ENCODE peak calls at places on chromosomes 2 and 18, in four cellular contexts. T is tibial nerve, N is aorta, R is foreskin fibroblast. E is an unnamed sample.

GRCh38 chr2:105038383-105039061 is 653 bp downstream of the MRPS9 start:
- DNase-seq in N (no peak), R (no peak), T (no peak), E (no peak)

GRCh38 chr18:78596794-78597193 is 382.8 kb upstream of the SALL3 start:
- DNase-seq in T (no peak), N (no peak), R (no peak), E (no peak)

GRCh38 chr2:6965071-6965795 is 48.0 kb downstream of the RNF144A start:
- DNase-seq in T (no peak), N (no peak), R (no peak), E (no peak)

GRCh38 chr18:70453058-70453775 is 164.4 kb downstream of the SOCS6 start:
- DNase-seq in N (no peak), R (peak; percentile 6), T (no peak), E (no peak)

GRCh38 chr2:41782306-41783158 is 265.3 kb upstream of the PKDCC start:
- DNase-seq in N (no peak), R (peak; percentile 13), T (peak; percentile 36), E (no peak)

GRCh38 chr2:54454922-54455583 is 1.1 kb upstream of the SPTBN1 start:
- DNase-seq in N (peak; percentile 55), T (no peak), R (no peak), E (peak; percentile 16)

GRCh38 chr2:112915300-112916144 is 4.6 kb downstream of the IL37 start:
- DNase-seq in N (no peak), R (no peak), T (no peak), E (no peak)

GRCh38 chr2:16546128-16546754 is 119.4 kb downstream of the CYRIA start:
- DNase-seq in T (peak; percentile 37), N (no peak), R (no peak), E (no peak)

GRCh38 chr18:63454497-63454896 is 22.3 kb upstream of the SERPINB5 start:
- DNase-seq in R (peak; percentile 43), T (no peak), N (no peak), E (no peak)

GRCh38 chr18:69397096-69397495 is 3.6 kb upstream of the DOK6 start:
- DNase-seq in N (no peak), R (peak; percentile 18), T (no peak), E (no peak)

GRCh38 chr2:112626604-112627059 is 19.1 kb upstream of the SLC20A1 start:
- DNase-seq in N (peak; percentile 79), R (peak; percentile 78), T (peak; percentile 52), E (peak; percentile 65)

GRCh38 chr18:73446502-73446901 is 578.7 kb upstream of the NETO1 start:
- DNase-seq in T (no peak), N (no peak), R (no peak), E (no peak)

GRCh38 chr2:175600024-175600831 is 401.8 kb downstream of the LNPK start:
- DNase-seq in T (peak; percentile 17), R (peak; percentile 85), N (no peak), E (no peak)

GRCh38 chr18:41351430-41351829 is 603.6 kb upstream of the PIK3C3 start:
- DNase-seq in T (no peak), R (no peak), N (no peak), E (no peak)

GRCh38 chr18:52352920-52353319 is 12.9 kb downstream of the DCC start:
- DNase-seq in R (no peak), T (no peak), N (no peak), E (no peak)

GRCh38 chr2:19643117-19643518 is 258.7 kb downstream of the TTC32 start:
- DNase-seq in T (no peak), R (no peak), N (no peak), E (peak; percentile 7)

GRCh38 chr2:216350214-216350789 is 22.0 kb downstream of the MARCHF4 start:
- DNase-seq in N (no peak), T (no peak), R (peak; percentile 68), E (no peak)

GRCh38 chr2:235557903-235558302 is 64.1 kb downstream of the AGAP1 start:
- DNase-seq in T (no peak), R (no peak), N (no peak), E (no peak)

GRCh38 chr2:20370191-20370590 is 19.5 kb upstream of the PUM2 start:
- DNase-seq in R (peak; percentile 18), T (no peak), N (no peak), E (no peak)

GRCh38 chr2:231687133-231687852 is 21.0 kb upstream of the PTMA start:
- DNase-seq in R (no peak), N (peak; percentile 81), T (no peak), E (peak; percentile 70)

GRCh38 chr2:74602553-74603281 is 45.4 kb downstream of the M1AP start:
- DNase-seq in N (no peak), R (peak; percentile 32), T (no peak), E (no peak)

GRCh38 chr2:149050188-149050587 is 11.7 kb downstream of the LYPD6B start:
- DNase-seq in R (no peak), N (no peak), T (no peak), E (peak; percentile 72)

GRCh38 chr2:222609391-222609790 is 46.5 kb downstream of the FARSB start:
- DNase-seq in R (peak; percentile 7), T (no peak), N (no peak), E (no peak)

GRCh38 chr18:58549814-58550339 is 79.0 kb downstream of the ALPK2 start:
- DNase-seq in N (no peak), R (no peak), T (no peak), E (no peak)

GRCh38 chr18:32772580-32773186 is at the start of gene KLHL14:
- DNase-seq in N (no peak), T (no peak), R (no peak), E (peak; percentile 38)
- H3K4me3 ChIP-seq in N (peak within 1 kb of the TSS; percentile 12), T (peak within 1 kb of the TSS; percentile 45), R (no peak within 1 kb of the TSS), E (peak within 1 kb of the TSS; percentile 33)

GRCh38 chr2:176636376-176636775 is 367.1 kb downstream of the MTX2 start:
- DNase-seq in N (no peak), T (no peak), R (no peak), E (no peak)
- H3K4me3 ChIP-seq in N (no peak overlapping the region), T (no peak overlapping the region), R (no peak overlapping the region), E (no peak overlapping the region)

DNA sequence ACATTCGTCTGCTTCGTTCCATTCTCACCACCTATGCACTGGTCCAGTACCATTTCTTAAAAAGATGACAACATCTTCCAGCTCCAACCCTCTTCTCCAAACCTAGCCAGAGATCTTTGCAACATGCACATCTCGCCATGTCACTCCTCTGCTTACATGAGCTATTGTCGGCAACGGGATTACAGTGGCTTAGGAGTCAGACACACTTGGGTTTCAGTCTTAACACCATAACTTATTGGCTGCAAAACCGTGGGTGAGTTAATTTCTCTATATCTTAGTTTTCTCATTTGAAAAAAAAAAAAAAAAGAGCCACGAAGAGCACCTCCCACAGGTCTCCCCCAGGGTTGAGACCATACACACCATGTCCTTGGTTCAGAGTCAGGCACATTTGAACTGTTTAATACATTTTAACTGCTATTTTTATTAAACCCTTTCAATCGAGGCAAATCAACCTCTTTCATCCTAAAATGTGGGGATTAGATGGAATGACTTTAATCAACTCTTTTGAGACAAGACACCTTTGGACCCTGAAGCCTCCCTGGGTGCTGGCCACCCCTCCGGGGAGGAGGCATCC is 889 bp downstream of the ANKRD29 start:
- DNase-seq in N (no peak), R (no peak), T (no peak), E (no peak)
- H3K4me3 ChIP-seq in N (no peak overlapping the region), R (peak overlapping the region; percentile 49), T (peak overlapping the region; percentile 58), E (peak overlapping the region; percentile 49)

DNA sequence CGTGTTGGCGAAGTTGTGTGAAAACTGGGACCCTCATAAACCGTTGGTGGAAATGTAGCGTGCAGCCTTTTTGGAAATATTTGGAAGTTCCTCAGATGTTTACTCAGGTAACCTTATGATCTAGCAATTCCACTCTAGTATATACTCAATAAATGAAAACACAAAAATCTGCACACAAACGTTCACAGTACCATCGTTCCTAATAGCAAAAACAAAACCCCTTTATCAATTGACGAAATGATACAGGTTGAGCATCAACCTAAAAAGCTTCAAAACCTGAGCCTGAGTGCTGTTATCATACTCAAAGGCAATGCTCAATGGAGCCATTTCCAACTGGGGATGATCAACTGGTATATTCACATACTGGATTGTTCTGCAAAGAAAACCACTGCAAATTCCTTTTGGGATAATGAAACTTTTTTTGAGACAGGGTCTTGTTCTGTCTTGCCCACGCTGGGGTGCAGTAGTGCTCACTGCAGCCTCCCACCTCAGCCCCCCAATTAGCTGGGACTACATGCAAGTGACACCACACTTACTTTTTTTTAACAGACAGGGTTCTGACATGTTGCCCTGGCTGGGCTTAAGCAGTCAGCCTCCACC is 777 bp upstream of the C18orf32 start:
- DNase-seq in T (no peak), N (no peak), R (no peak), E (no peak)
- H3K4me3 ChIP-seq in T (peak overlapping the region; percentile 84), N (peak overlapping the region; percentile 29), R (peak overlapping the region; percentile 79), E (no peak overlapping the region)

DNA sequence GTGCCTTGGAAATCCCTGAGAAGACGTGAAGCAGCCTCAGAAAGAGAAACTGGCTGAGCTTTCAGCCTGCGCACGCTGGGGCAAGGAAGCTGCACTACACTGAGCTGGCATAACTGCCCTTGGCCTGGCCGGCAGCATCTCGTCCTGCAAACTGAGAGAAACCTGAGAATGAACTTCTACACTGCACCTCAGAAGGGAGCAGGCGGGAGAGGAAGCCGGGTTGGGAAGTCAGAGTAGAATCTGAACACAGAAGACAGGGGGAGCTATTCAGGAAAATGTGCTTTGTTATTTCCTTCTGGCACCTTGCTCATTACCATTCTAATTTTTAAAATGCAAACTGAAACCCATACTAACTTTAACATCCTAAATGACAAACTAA is 70.9 kb downstream of the ZEB2 start:
- DNase-seq in N (peak; percentile 67), R (no peak), T (no peak), E (no peak)
- H3K4me3 ChIP-seq in N (peak overlapping the region; percentile 1), R (no peak overlapping the region), T (peak overlapping the region; percentile 22), E (peak overlapping the region; percentile 47)

DNA sequence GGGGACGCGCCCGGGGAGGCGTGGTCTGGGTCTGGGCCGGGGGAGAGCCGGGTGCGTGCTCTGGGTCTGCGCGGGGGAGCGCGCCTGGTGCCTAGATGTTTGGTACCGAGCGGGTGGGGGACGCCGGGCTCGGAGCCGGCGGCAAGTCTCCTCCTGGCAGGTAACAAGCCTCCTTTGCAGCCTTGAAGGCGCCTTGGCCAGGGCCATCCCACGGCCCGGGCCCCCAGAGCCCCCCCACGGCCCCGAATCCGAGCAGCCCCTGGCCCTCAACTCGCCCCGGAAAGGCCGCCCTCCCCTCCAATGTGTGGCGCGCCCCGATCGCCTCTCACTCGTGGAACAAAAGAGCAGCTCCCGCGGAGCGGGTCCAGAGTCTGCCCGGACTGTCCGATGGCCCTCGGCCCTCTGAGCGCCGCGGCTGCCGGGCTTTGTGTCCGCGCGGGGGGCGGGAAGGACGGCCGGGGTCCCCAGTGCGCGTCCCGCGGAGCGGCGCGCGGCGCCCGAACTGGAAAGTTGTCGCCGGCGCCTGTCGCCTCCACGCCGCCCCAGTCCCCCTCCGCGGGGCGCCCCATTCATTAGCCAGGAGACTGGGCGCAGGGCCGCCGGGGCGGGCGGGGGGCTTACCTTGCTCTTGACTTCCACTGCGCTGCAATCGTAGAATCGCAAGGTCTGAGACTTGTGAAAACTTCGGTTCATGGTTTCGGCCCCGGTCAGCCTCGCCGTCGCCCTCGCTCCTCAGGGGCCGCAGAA is 485 bp downstream of the PARD6G start:
- DNase-seq in R (no peak), T (no peak), N (no peak), E (peak; percentile 25)
- H3K4me3 ChIP-seq in R (peak overlapping the region; percentile 58), T (peak overlapping the region; percentile 68), N (peak overlapping the region; percentile 60), E (peak overlapping the region; percentile 49)

E was measured in GM06990.